ENCODE peak calls at places on chromosomes 5 and 9, in eight cellular contexts. T is activated naive CD4-positive, alpha-beta T cell treated with Interleukin-2 at 50 U/mL for 16 hours; C is stimulated activated CD4-positive, alpha-beta T cell treated with anti-CD3 and anti-CD28 coated beads, Interleukin-12 subunit alpha, Interleukin-12 subunit beta, amount 100 ng/mL, for 4 hours; W is fibroblast of the aortic adventitia; G is HT1080; F is GM04504; D is AG08396; B is stomach. N is an unnamed sample.

GRCh38 chr5:89270901-89271300 is 387.9 kb upstream of the MEF2C start:
- DNase-seq in T (no peak), C (no peak), W (no peak), G (no peak), F (no peak), D (no peak), B (no peak), N (no peak)

GRCh38 chr5:102733534-102733933 is 21.6 kb upstream of the PAM start:
- DNase-seq in T (no peak), C (no peak), W (no peak), G (no peak), F (no peak), D (no peak), B (no peak), N (no peak)

GRCh38 chr9:24413651-24414050 is 132.0 kb downstream of the IZUMO3 start:
- DNase-seq in T (no peak), C (no peak), W (peak), G (peak), F (no peak), D (no peak), B (no peak), N (peak)

GRCh38 chr9:71119746-71120145 is 1.7 kb downstream of the TRPM3 start:
- DNase-seq in T (no peak), C (no peak), W (no peak), G (no peak), F (no peak), D (no peak), B (no peak), N (no peak)

GRCh38 chr9:88534456-88535225 is at the start of gene NXNL2:
- DNase-seq in T (peak), C (peak), W (peak), G (no peak), F (peak), D (peak), B (peak), N (peak)

GRCh38 chr9:129174724-129175514 is 3.1 kb downstream of the IER5L start:
- DNase-seq in T (peak), C (peak), W (peak), G (peak), F (peak), D (peak), B (peak), N (peak)

GRCh38 chr5:124655943-124656459 is 90.4 kb downstream of the ZNF608 start:
- DNase-seq in T (no peak), C (no peak), W (peak), G (peak), F (peak), D (peak), B (peak), N (peak)

GRCh38 chr5:6820851-6821479 is 107.7 kb downstream of the TENT4A start:
- DNase-seq in T (peak), C (peak), W (peak), G (peak), F (no peak), D (peak), B (no peak), N (peak)

GRCh38 chr9:89277454-89277853 is 33.5 kb upstream of the CKS2 start:
- DNase-seq in T (no peak), C (no peak), W (peak), G (no peak), F (no peak), D (no peak), B (peak), N (peak)

GRCh38 chr9:137064027-137064879 is 6.1 kb downstream of the SAPCD2 start:
- DNase-seq in T (peak), C (peak), W (peak), G (peak), F (no peak), D (peak), B (peak), N (no peak)

GRCh38 chr9:15725953-15726352 is 173.1 kb downstream of the CCDC171 start:
- DNase-seq in T (no peak), C (no peak), W (peak), G (no peak), F (peak), D (no peak), B (no peak), N (peak)

GRCh38 chr5:132429451-132430440 is 60.2 kb downstream of the SLC22A5 start:
- DNase-seq in T (no peak), C (no peak), W (peak), G (no peak), F (no peak), D (no peak), B (no peak), N (no peak)

GRCh38 chr5:40441733-40442132 is 238.0 kb upstream of the PTGER4 start:
- DNase-seq in T (peak), C (peak), W (no peak), G (no peak), F (no peak), D (no peak), B (no peak), N (no peak)

GRCh38 chr5:136780518-136780917 is 415.2 kb upstream of the TRPC7 start:
- DNase-seq in T (no peak), C (no peak), W (no peak), G (no peak), F (no peak), D (no peak), B (no peak), N (no peak)

GRCh38 chr9:110788871-110789270 is 120.3 kb downstream of the MUSK start:
- DNase-seq in T (no peak), C (no peak), W (peak), G (no peak), F (no peak), D (no peak), B (no peak), N (no peak)

GRCh38 chr9:99431103-99431502 is 209.0 kb downstream of the SEC61B start:
- DNase-seq in T (no peak), C (no peak), W (peak), G (peak), F (no peak), D (no peak), B (no peak), N (peak)

GRCh38 chr9:114662081-114662989 is 4.7 kb upstream of the TEX53 start:
- DNase-seq in T (peak), C (peak), W (peak), G (peak), F (no peak), D (peak), B (peak), N (peak)

GRCh38 chr9:106334081-106334480 is 528.9 kb upstream of the ZNF462 start:
- DNase-seq in T (no peak), C (no peak), W (no peak), G (no peak), F (no peak), D (no peak), B (no peak), N (no peak)

GRCh38 chr9:119412399-119412798 is 43.2 kb upstream of the BRINP1 start:
- DNase-seq in T (no peak), C (no peak), W (no peak), G (no peak), F (no peak), D (no peak), B (no peak), N (no peak)

GRCh38 chr5:88984040-88984439 is 101.1 kb upstream of the MEF2C start:
- DNase-seq in T (no peak), C (no peak), W (no peak), G (no peak), F (no peak), D (no peak), B (no peak), N (no peak)

GRCh38 chr5:116576043-116576713 is 1.6 kb upstream of the SEMA6A start:
- DNase-seq in T (peak), C (peak), W (peak), G (no peak), F (no peak), D (peak), B (peak), N (peak)

GRCh38 chr9:92151691-92152393 is 36.6 kb upstream of the SPTLC1 start:
- DNase-seq in T (no peak), C (no peak), W (peak), G (peak), F (peak), D (no peak), B (no peak), N (peak)

GRCh38 chr5:25892251-25892650 is 1146.1 kb downstream of the CDH9 start:
- DNase-seq in T (no peak), C (no peak), W (no peak), G (no peak), F (no peak), D (no peak), B (no peak), N (no peak)